ENCODE peak calls at places on chromosomes 16 and 17, in four cellular contexts. S is iPS DF 19.7, R is T follicular helper cell, D is GM13976. M is an unnamed sample.

GRCh38 chr17:27559506-27559931 is 71.5 kb upstream of the LGALS9 start:
- DNase-seq in S (no peak), R (no peak), D (no peak), M (peak; percentile 62)

GRCh38 chr16:88705746-88706287 is 391 bp downstream of the RNF166 start:
- DNase-seq in S (no peak), R (no peak), D (no peak), M (no peak)

GRCh38 chr17:40203131-40203530 is 16.0 kb upstream of the WIPF2 start:
- DNase-seq in S (no peak), R (no peak), D (no peak), M (peak; percentile 57)

GRCh38 chr16:81458149-81458669 is 13.6 kb downstream of the CMIP start:
- DNase-seq in S (no peak), R (no peak), D (no peak), M (no peak)

GRCh38 chr17:16288860-16289571 is 64.3 kb downstream of the CENPV start:
- DNase-seq in S (no peak), R (no peak), D (no peak), M (no peak)

GRCh38 chr17:38511126-38512108 is 83.2 kb downstream of the ARHGAP23 start:
- DNase-seq in S (no peak), R (no peak), D (no peak), M (no peak)

GRCh38 chr16:58009856-58010416 is 8.7 kb downstream of the USB1 start:
- DNase-seq in S (no peak), R (no peak), D (no peak), M (no peak)

GRCh38 chr17:70767102-70767701 is 597.9 kb downstream of the KCNJ2 start:
- DNase-seq in S (no peak), R (no peak), D (peak; percentile 28), M (peak; percentile 18)

GRCh38 chr16:24667244-24667764 is 62.1 kb upstream of the TNRC6A start:
- DNase-seq in S (no peak), R (no peak), D (no peak), M (no peak)

GRCh38 chr16:87487361-87487924 is 5.4 kb downstream of the ZCCHC14 start:
- DNase-seq in S (peak; percentile 57), R (no peak), D (no peak), M (peak; percentile 28)

GRCh38 chr16:54199486-54200160 is 87.0 kb downstream of the IRX3 start:
- DNase-seq in S (no peak), R (no peak), D (no peak), M (no peak)

GRCh38 chr17:80252871-80253270 is 7.8 kb upstream of the RNF213 start:
- DNase-seq in S (no peak), R (peak; percentile 83), D (peak; percentile 86), M (peak; percentile 52)

GRCh38 chr16:68367034-68367433 is 56.2 kb downstream of the PRMT7 start:
- DNase-seq in S (no peak), R (peak; percentile 14), D (peak; percentile 73), M (peak; percentile 67)

GRCh38 chr16:87984868-87985267 is 33.6 kb downstream of the BANP start:
- DNase-seq in S (no peak), R (no peak), D (no peak), M (no peak)

GRCh38 chr16:58034786-58035185 is 9.2 kb downstream of the MMP15 start:
- DNase-seq in S (no peak), R (no peak), D (peak; percentile 24), M (no peak)

GRCh38 chr17:50657627-50658026 is 22.9 kb downstream of the ABCC3 start:
- DNase-seq in S (no peak), R (no peak), D (no peak), M (no peak)

GRCh38 chr17:4950757-4951204 is at the start of gene ENO3:
- DNase-seq in S (no peak), R (no peak), D (no peak), M (no peak)

GRCh38 chr17:78342438-78343098 is 17.3 kb downstream of the SOCS3 start:
- DNase-seq in S (no peak), R (no peak), D (no peak), M (peak; percentile 62)

GRCh38 chr16:28494141-28494851 is at the start of gene APOBR:
- DNase-seq in S (no peak), R (peak; percentile 83), D (peak; percentile 90), M (no peak)

GRCh38 chr17:71970312-71970711 is 150.5 kb upstream of the SOX9 start:
- DNase-seq in S (no peak), R (no peak), D (peak; percentile 26), M (no peak)

GRCh38 chr16:15052747-15053476 is 3.0 kb downstream of the NTAN1 start:
- DNase-seq in S (no peak), R (no peak), D (no peak), M (no peak)